ENCODE peak calls at places on chromosomes 6 and 20, in five cellular contexts. One of them, this sample, is unnamed. For H3K9me3, the result is how much of the 10 kb centered on the place peaks cover.

GRCh38 chr6:35185302-35185681 is 28.5 kb upstream of the SCUBE3 start:
- DNase-seq in body of pancreas: no peak
- DNase-seq in endodermal cell: no peak
- DNase-seq in transverse colon: no peak
- DNase-seq in fibroblast of lung: peak
- DNase-seq in this sample: no peak

GRCh38 chr20:33199026-33199425 is 18.1 kb upstream of the BPIFA3 start:
- DNase-seq in body of pancreas: no peak
- DNase-seq in endodermal cell: no peak
- DNase-seq in transverse colon: no peak
- DNase-seq in fibroblast of lung: no peak
- DNase-seq in this sample: no peak

GRCh38 chr6:52304917-52305316 is 20.4 kb upstream of the MCM3 start:
- DNase-seq in body of pancreas: no peak
- DNase-seq in endodermal cell: no peak
- DNase-seq in transverse colon: no peak
- DNase-seq in fibroblast of lung: peak
- DNase-seq in this sample: no peak

GRCh38 chr6:52840763-52841585 is at the start of gene GSTA5:
- DNase-seq in body of pancreas: no peak
- DNase-seq in endodermal cell: no peak
- DNase-seq in transverse colon: no peak
- DNase-seq in fibroblast of lung: no peak
- DNase-seq in this sample: no peak

GRCh38 chr20:38471987-38472512 is 593 bp upstream of the RALGAPB start:
- DNase-seq in body of pancreas: no peak
- DNase-seq in endodermal cell: no peak
- DNase-seq in transverse colon: no peak
- DNase-seq in fibroblast of lung: no peak
- DNase-seq in this sample: no peak

GRCh38 chr20:62824476-62825287 is 7.8 kb downstream of the COL9A3 start:
- DNase-seq in body of pancreas: peak
- DNase-seq in endodermal cell: peak
- DNase-seq in transverse colon: peak
- DNase-seq in fibroblast of lung: peak
- DNase-seq in this sample: peak

GRCh38 chr20:57819291-57819690 is 109.5 kb upstream of the PMEPA1 start:
- DNase-seq in body of pancreas: no peak
- DNase-seq in endodermal cell: peak
- DNase-seq in transverse colon: no peak
- DNase-seq in fibroblast of lung: no peak
- DNase-seq in this sample: no peak

GRCh38 chr20:63404129-63405085 is 43.3 kb upstream of the CHRNA4 start:
- DNase-seq in body of pancreas: no peak
- DNase-seq in endodermal cell: no peak
- DNase-seq in transverse colon: no peak
- DNase-seq in fibroblast of lung: no peak
- DNase-seq in this sample: no peak

GRCh38 chr6:64280569-64280968 is 645.0 kb downstream of the PHF3 start:
- DNase-seq in body of pancreas: peak
- DNase-seq in endodermal cell: peak
- DNase-seq in transverse colon: peak
- DNase-seq in fibroblast of lung: peak
- DNase-seq in this sample: no peak

GRCh38 chr20:57655812-57656161 is 35.6 kb upstream of the ZBP1 start:
- DNase-seq in body of pancreas: no peak
- DNase-seq in endodermal cell: no peak
- DNase-seq in transverse colon: no peak
- DNase-seq in fibroblast of lung: no peak
- DNase-seq in this sample: no peak

GRCh38 chr6:107813555-107814194 is 10.4 kb downstream of the SCML4 start:
- DNase-seq in body of pancreas: no peak
- DNase-seq in endodermal cell: peak
- DNase-seq in transverse colon: no peak
- DNase-seq in fibroblast of lung: no peak
- DNase-seq in this sample: no peak

GRCh38 chr6:50520862-50521261 is 192.5 kb upstream of the TFAP2D start:
- DNase-seq in body of pancreas: no peak
- DNase-seq in endodermal cell: no peak
- DNase-seq in transverse colon: no peak
- DNase-seq in fibroblast of lung: no peak
- DNase-seq in this sample: no peak

GRCh38 chr20:8305449-8305978 is 173.4 kb downstream of the PLCB1 start:
- DNase-seq in body of pancreas: peak
- DNase-seq in endodermal cell: peak
- DNase-seq in transverse colon: peak
- DNase-seq in fibroblast of lung: peak
- DNase-seq in this sample: peak

GRCh38 chr6:80480478-80481157 is 374.1 kb downstream of the BCKDHB start:
- DNase-seq in body of pancreas: no peak
- DNase-seq in endodermal cell: no peak
- DNase-seq in transverse colon: no peak
- DNase-seq in fibroblast of lung: no peak
- DNase-seq in this sample: no peak

GRCh38 chr20:36497856-36498255 is 43.5 kb upstream of the MYL9 start:
- DNase-seq in body of pancreas: peak
- DNase-seq in endodermal cell: no peak
- DNase-seq in transverse colon: no peak
- DNase-seq in fibroblast of lung: no peak
- DNase-seq in this sample: no peak

GRCh38 chr6:142902636-142903053 is 42.3 kb downstream of the HIVEP2 start:
- DNase-seq in body of pancreas: peak
- DNase-seq in endodermal cell: no peak
- DNase-seq in transverse colon: peak
- DNase-seq in fibroblast of lung: peak
- DNase-seq in this sample: peak

GRCh38 chr6:38567436-38567835 is 72.3 kb downstream of the BTBD9 start:
- DNase-seq in body of pancreas: peak
- DNase-seq in endodermal cell: no peak
- DNase-seq in transverse colon: peak
- DNase-seq in fibroblast of lung: peak
- DNase-seq in this sample: no peak

GRCh38 chr6:14692208-14692607 is 553.7 kb upstream of the JARID2 start:
- DNase-seq in body of pancreas: no peak
- DNase-seq in endodermal cell: no peak
- DNase-seq in transverse colon: no peak
- DNase-seq in fibroblast of lung: no peak
- DNase-seq in this sample: no peak

GRCh38 chr6:42925248-42925857 is 3.9 kb upstream of the CNPY3 start:
- DNase-seq in body of pancreas: no peak
- DNase-seq in endodermal cell: peak
- DNase-seq in transverse colon: no peak
- DNase-seq in fibroblast of lung: no peak
- DNase-seq in this sample: no peak

GRCh38 chr6:152634773-152635172 is 2.4 kb downstream of the SYNE1 start:
- DNase-seq in body of pancreas: no peak
- DNase-seq in endodermal cell: no peak
- DNase-seq in transverse colon: no peak
- DNase-seq in fibroblast of lung: no peak
- DNase-seq in this sample: no peak

GRCh38 chr6:87029711-87030314 is 65.1 kb downstream of the CGA start:
- DNase-seq in body of pancreas: no peak
- DNase-seq in endodermal cell: no peak
- DNase-seq in transverse colon: no peak
- DNase-seq in fibroblast of lung: peak
- DNase-seq in this sample: no peak

GRCh38 chr6:105382477-105382876 is 20.4 kb downstream of the PREP start:
- DNase-seq in body of pancreas: no peak
- DNase-seq in endodermal cell: no peak
- DNase-seq in transverse colon: no peak
- DNase-seq in fibroblast of lung: peak
- DNase-seq in this sample: no peak

GRCh38 chr20:21303872-21304586 is 898 bp downstream of the XRN2 start:
- DNase-seq in body of pancreas: no peak
- DNase-seq in endodermal cell: no peak
- DNase-seq in transverse colon: no peak
- DNase-seq in fibroblast of lung: peak
- DNase-seq in this sample: no peak

GRCh38 chr6:112243861-112244415 is 10.4 kb downstream of the LAMA4 start:
- DNase-seq in body of pancreas: no peak
- DNase-seq in endodermal cell: peak
- DNase-seq in transverse colon: no peak
- DNase-seq in fibroblast of lung: no peak
- DNase-seq in this sample: no peak

GRCh38 chr6:163717106-163717764 is 302.7 kb downstream of the QKI start:
- DNase-seq in body of pancreas: no peak
- DNase-seq in endodermal cell: no peak
- DNase-seq in transverse colon: no peak
- DNase-seq in fibroblast of lung: no peak
- DNase-seq in this sample: no peak

GRCh38 chr6:43203029-43203717 is 21.2 kb downstream of the CUL9 start:
- DNase-seq in body of pancreas: no peak
- DNase-seq in endodermal cell: no peak
- DNase-seq in transverse colon: no peak
- DNase-seq in fibroblast of lung: no peak
- DNase-seq in this sample: no peak

GRCh38 chr6:53066059-53066406 is 829 bp downstream of the FBXO9 start:
- DNase-seq in body of pancreas: peak
- DNase-seq in endodermal cell: peak
- DNase-seq in transverse colon: peak
- DNase-seq in fibroblast of lung: peak
- DNase-seq in this sample: peak

GRCh38 chr6:11734861-11735652 is 43.5 kb downstream of the ADTRP start:
- DNase-seq in body of pancreas: no peak
- DNase-seq in endodermal cell: no peak
- DNase-seq in transverse colon: no peak
- DNase-seq in fibroblast of lung: no peak
- DNase-seq in this sample: no peak

GRCh38 chr20:59051666-59052065 is 9.1 kb upstream of the PRELID3B start:
- DNase-seq in body of pancreas: no peak
- DNase-seq in endodermal cell: no peak
- DNase-seq in transverse colon: no peak
- DNase-seq in fibroblast of lung: no peak
- DNase-seq in this sample: no peak

GRCh38 chr20:59050437-59050836 is 7.9 kb upstream of the PRELID3B start:
- DNase-seq in body of pancreas: no peak
- DNase-seq in endodermal cell: no peak
- DNase-seq in transverse colon: no peak
- DNase-seq in fibroblast of lung: no peak
- DNase-seq in this sample: no peak

DNA sequence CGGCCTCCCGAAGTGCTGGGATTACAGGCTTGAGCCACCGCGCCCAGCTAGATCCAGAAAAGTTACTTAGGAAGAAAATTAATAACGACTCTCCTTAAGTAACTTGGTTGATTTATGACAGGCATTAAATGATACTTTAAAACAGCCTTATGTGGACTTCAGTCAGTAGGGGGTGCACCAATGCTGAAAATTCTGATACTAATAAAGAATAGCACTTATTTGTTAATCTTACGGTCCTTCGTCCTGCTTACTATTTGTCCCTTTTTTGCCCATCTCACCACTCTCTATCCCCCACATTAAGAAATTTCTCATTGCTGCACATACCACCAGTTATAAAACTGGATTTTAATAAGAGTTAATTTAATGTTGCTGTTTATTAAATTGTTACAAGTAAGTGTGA is 12.7 kb upstream of the PRELID3B start:
- DNase-seq in body of pancreas: no peak
- DNase-seq in endodermal cell: no peak
- DNase-seq in transverse colon: no peak
- DNase-seq in fibroblast of lung: peak
- DNase-seq in this sample: no peak
- TF ChIP-seq CTCF in body of pancreas: peak
- TF ChIP-seq CTCF in endodermal cell: peak
- TF ChIP-seq CTCF in transverse colon: no peak
- TF ChIP-seq CTCF in fibroblast of lung: peak
- TF ChIP-seq CTCF in this sample: no peak

GRCh38 chr20:59625214-59625922 is 21.0 kb downstream of the PHACTR3 start:
- DNase-seq in body of pancreas: no peak
- DNase-seq in endodermal cell: no peak
- DNase-seq in transverse colon: no peak
- DNase-seq in fibroblast of lung: no peak
- DNase-seq in this sample: no peak

GRCh38 chr20:59627298-59627697 is 23.0 kb downstream of the PHACTR3 start:
- DNase-seq in body of pancreas: no peak
- DNase-seq in endodermal cell: no peak
- DNase-seq in transverse colon: no peak
- DNase-seq in fibroblast of lung: no peak
- DNase-seq in this sample: no peak

GRCh38 chr20:59630526-59630925 is 26.2 kb downstream of the PHACTR3 start:
- DNase-seq in body of pancreas: no peak
- DNase-seq in endodermal cell: no peak
- DNase-seq in transverse colon: no peak
- DNase-seq in fibroblast of lung: no peak
- DNase-seq in this sample: no peak

GRCh38 chr20:59629141-59630045 is 25.1 kb downstream of the PHACTR3 start:
- DNase-seq in body of pancreas: no peak
- DNase-seq in endodermal cell: no peak
- DNase-seq in transverse colon: no peak
- DNase-seq in fibroblast of lung: no peak
- DNase-seq in this sample: no peak

GRCh38 chr20:59628171-59628570 is 23.8 kb downstream of the PHACTR3 start:
- DNase-seq in body of pancreas: no peak
- DNase-seq in endodermal cell: no peak
- DNase-seq in transverse colon: no peak
- DNase-seq in fibroblast of lung: no peak
- DNase-seq in this sample: no peak
- H3K9me3 ChIP-seq in body of pancreas: under half
- H3K9me3 ChIP-seq in endodermal cell: under half
- H3K9me3 ChIP-seq in transverse colon: under half
- H3K9me3 ChIP-seq in fibroblast of lung: under half
- H3K9me3 ChIP-seq in this sample: under half

DNA sequence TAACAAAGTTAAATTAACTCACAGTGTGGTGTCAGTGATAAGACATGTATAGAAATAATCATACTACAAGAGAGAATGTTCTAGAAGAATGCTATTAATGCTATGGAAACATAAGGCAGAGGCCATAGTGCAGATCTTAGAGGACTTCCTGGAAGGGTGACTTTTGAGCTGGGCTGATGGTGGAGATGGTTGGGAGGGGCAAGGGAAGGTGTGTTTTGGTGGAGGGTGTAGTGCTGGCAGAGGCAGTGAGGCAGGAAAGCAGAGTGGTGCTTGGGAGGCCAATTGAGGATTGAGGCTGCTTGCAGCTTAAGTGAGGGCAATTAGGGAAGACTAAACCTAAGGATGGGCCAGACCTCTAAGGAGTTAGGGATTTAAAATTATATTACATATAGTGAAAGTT is 58.5 kb upstream of the FNDC1 start:
- DNase-seq in body of pancreas: no peak
- DNase-seq in endodermal cell: peak
- DNase-seq in transverse colon: no peak
- DNase-seq in fibroblast of lung: no peak
- DNase-seq in this sample: no peak
- H3K27ac ChIP-seq in body of pancreas: no peak
- H3K27ac ChIP-seq in endodermal cell: no peak
- H3K27ac ChIP-seq in transverse colon: no peak
- H3K27ac ChIP-seq in fibroblast of lung: no peak
- H3K27ac ChIP-seq in this sample: no peak

DNA sequence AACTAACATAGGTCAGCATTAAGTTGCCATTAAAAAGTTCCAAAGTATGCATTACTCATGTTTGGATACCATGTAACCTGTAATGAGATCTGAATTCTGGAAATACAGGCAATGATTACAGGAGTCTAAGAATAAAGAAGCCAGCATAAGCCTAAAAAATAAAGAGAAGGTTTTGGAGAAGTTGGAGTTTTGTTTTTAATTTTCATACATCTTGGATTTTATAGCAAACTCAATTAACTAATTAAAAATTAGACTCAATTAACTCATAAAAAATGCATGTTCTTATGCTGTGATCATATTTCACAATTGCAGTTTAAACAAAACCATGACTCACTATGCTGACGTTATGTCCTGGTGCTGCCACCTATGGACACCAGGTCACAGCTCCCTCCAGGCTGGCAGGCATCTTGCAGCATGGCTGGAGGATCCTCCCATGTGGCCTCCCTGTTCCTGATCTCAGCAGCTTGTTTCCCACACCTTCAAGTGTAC is 648.8 kb upstream of the AGPAT4 start:
- DNase-seq in body of pancreas: peak
- DNase-seq in endodermal cell: peak
- DNase-seq in transverse colon: peak
- DNase-seq in fibroblast of lung: peak
- DNase-seq in this sample: no peak
- TF ChIP-seq CTCF in body of pancreas: peak
- TF ChIP-seq CTCF in endodermal cell: peak
- TF ChIP-seq CTCF in transverse colon: peak
- TF ChIP-seq CTCF in fibroblast of lung: no peak
- TF ChIP-seq CTCF in this sample: no peak

This sample was measured in CD4-positive, alpha-beta T cell.